ENCODE peak calls at places on chromosome 11, in five cellular contexts. W is tibial artery, I is neural progenitor cell, H is ascending aorta, Q is ovary. M is an unnamed sample.

GRCh38 chr11:14446701-14447169 is 52.9 kb downstream of the COPB1 start:
- DNase-seq in I (no peak), H (no peak), W (no peak), Q (no peak), M (no peak)

GRCh38 chr11:130599073-130599654 is 150.7 kb downstream of the ADAMTS15 start:
- DNase-seq in I (no peak), H (no peak), Q (peak; percentile 73), W (peak; percentile 91), M (no peak)

GRCh38 chr11:105790021-105790420 is 180.1 kb downstream of the GRIA4 start:
- DNase-seq in H (no peak), W (no peak), Q (no peak), I (no peak), M (no peak)

GRCh38 chr11:133823211-133823610 is 22.1 kb downstream of the SPATA19 start:
- DNase-seq in W (no peak), I (no peak), H (no peak), Q (no peak), M (no peak)

GRCh38 chr11:91528965-91529364 is 695.7 kb upstream of the FAT3 start:
- DNase-seq in I (no peak), W (no peak), H (no peak), Q (no peak), M (no peak)

GRCh38 chr11:44609028-44609782 is 43.7 kb downstream of the CD82 start:
- DNase-seq in I (no peak), H (no peak), W (no peak), Q (no peak), M (no peak)

GRCh38 chr11:47443028-47443700 is 5.8 kb downstream of the RAPSN start:
- DNase-seq in H (no peak), W (no peak), Q (no peak), I (no peak), M (no peak)

GRCh38 chr11:79937935-79938334 is 497.1 kb upstream of the TENM4 start:
- DNase-seq in I (no peak), W (no peak), H (no peak), Q (no peak), M (no peak)

GRCh38 chr11:125390949-125391348 is 105.1 kb downstream of the FEZ1 start:
- DNase-seq in H (no peak), Q (no peak), W (no peak), I (peak; percentile 21), M (no peak)

GRCh38 chr11:110356769-110357671 is 60.6 kb upstream of the RDX start:
- DNase-seq in I (no peak), W (no peak), Q (no peak), H (no peak), M (no peak)

DNA sequence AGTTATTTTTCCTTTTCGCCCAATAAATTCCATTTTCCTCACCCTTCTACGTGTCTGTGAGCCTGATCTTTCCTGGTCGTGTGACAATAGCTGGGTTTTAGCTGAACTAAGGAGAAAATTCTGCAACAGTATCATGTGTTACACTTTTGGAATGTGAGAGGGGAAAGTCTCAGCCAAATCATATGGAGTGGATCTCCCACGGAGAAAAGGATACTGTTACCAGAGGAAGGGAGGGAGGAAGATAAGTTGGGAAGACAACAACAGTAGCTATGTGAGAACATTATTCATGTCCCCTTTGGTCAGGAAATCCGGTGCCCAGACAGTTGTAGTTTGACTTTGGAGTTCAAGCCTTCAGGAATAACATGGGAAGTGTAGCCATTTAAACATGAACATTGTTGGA is 584.0 kb upstream of the RAG2 start:
- DNase-seq in I (no peak), W (no peak), H (no peak), Q (no peak), M (no peak)
- H3K9me3 ChIP-seq in I (no peaks in the 10 kb centered on the region), W (no peaks in the 10 kb centered on the region), H (no peaks in the 10 kb centered on the region), Q (no peaks in the 10 kb centered on the region), M (no peaks in the 10 kb centered on the region)

GRCh38 chr11:119095066-119095880 is 6.4 kb downstream of the DPAGT1 start:
- DNase-seq in W (peak; percentile 100), H (peak; percentile 96), I (peak; percentile 99), Q (peak; percentile 98), M (peak; percentile 99)
- TF ChIP-seq CTCF in W (no peak), H (no peak), I (no peak), Q (peak; percentile 85), M (no peak)

DNA sequence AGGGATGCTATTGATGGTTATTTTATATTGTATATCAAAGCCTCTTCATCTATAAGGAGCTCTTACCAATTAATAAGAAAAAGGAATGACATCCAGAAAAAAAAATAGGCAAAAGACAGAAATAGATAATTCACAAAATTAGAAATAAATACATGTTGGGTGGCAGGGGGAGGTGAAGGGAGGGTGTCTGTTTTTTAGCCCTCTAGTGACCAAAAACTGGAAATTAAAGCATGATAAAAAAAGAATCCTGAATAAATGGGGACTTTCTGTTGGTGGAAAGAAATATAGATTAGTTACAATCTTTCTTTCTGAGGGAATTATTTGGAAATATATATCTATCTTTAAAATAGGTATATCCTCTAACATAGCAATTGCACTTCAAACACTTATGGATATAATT is 42.0 kb upstream of the TTC36 start:
- DNase-seq in I (no peak), H (no peak), W (no peak), Q (no peak), M (no peak)
- H3K36me3 ChIP-seq in I (peaks cover 61% of the 10 kb centered on the region), H (peaks cover 90% of the 10 kb centered on the region), W (peaks cover 79% of the 10 kb centered on the region), Q (no peaks in the 10 kb centered on the region), M (peaks cover 92% of the 10 kb centered on the region)

GRCh38 chr11:58796333-58797049 is 48.0 kb downstream of the GLYATL2 start:
- DNase-seq in H (no peak), I (no peak), W (no peak), Q (no peak), M (no peak)
- H3K9me3 ChIP-seq in H (no peaks in the 10 kb centered on the region), I (peaks cover 18% of the 10 kb centered on the region), W (no peaks in the 10 kb centered on the region), Q (no peaks in the 10 kb centered on the region), M (no peaks in the 10 kb centered on the region)

GRCh38 chr11:64516226-64516625 is 74.8 kb upstream of the SLC22A12 start:
- DNase-seq in W (no peak), I (no peak), Q (no peak), H (no peak), M (peak; percentile 42)
- TF ChIP-seq CTCF in W (no peak), I (peak; percentile 23), Q (no peak), H (no peak), M (peak; percentile 69)

GRCh38 chr11:94433049-94433448 is 31.8 kb upstream of the GPR83 start:
- DNase-seq in I (no peak), H (no peak), W (no peak), Q (no peak), M (no peak)
- H3K36me3 ChIP-seq in I (no peaks in the 10 kb centered on the region), H (peaks cover 50% of the 10 kb centered on the region), W (peaks cover 34% of the 10 kb centered on the region), Q (no peaks in the 10 kb centered on the region), M (peaks cover 25% of the 10 kb centered on the region)

GRCh38 chr11:20035375-20035700 is 124.9 kb downstream of the DBX1 start:
- DNase-seq in W (no peak), Q (no peak), I (no peak), H (no peak), M (no peak)

GRCh38 chr11:20037358-20037757 is 122.9 kb downstream of the DBX1 start:
- DNase-seq in W (no peak), H (no peak), Q (no peak), I (no peak), M (no peak)

GRCh38 chr11:20034941-20035340 is 125.3 kb downstream of the DBX1 start:
- DNase-seq in W (no peak), I (no peak), Q (no peak), H (no peak), M (peak; percentile 67)

GRCh38 chr11:20036625-20037335 is 123.5 kb downstream of the DBX1 start:
- DNase-seq in Q (no peak), W (no peak), H (no peak), I (no peak), M (no peak)

GRCh38 chr11:20035701-20036601 is 124.3 kb downstream of the DBX1 start:
- DNase-seq in W (no peak), Q (no peak), I (no peak), H (no peak), M (no peak)
- H3K9me3 ChIP-seq in W (no peaks in the 10 kb centered on the region), Q (no peaks in the 10 kb centered on the region), I (no peaks in the 10 kb centered on the region), H (no peaks in the 10 kb centered on the region), M (no peaks in the 10 kb centered on the region)